ENCODE peak calls at places on chromosomes 7 and 10, in six cellular contexts. E is Calu3, X is NCI-H82, B is cardiac septum, O is naive B cell, J is HFF-Myc. Y is an unnamed sample.

GRCh38 chr7:157250605-157251228 is 86.1 kb upstream of the DNAJB6 start:
- DNase-seq in E (peak; percentile 61), X (peak; percentile 72), B (no peak), O (peak; percentile 35), J (peak; percentile 39), Y (no peak)

GRCh38 chr7:13017325-13017853 is 330.0 kb downstream of the ARL4A start:
- DNase-seq in E (no peak), X (peak; percentile 5), B (no peak), O (no peak), J (no peak), Y (peak; percentile 51)

GRCh38 chr10:27190508-27190907 is 35.4 kb downstream of the MASTL start:
- DNase-seq in E (no peak), X (no peak), B (no peak), O (no peak), J (no peak), Y (no peak)

GRCh38 chr10:132652446-132652845 is 114.9 kb downstream of the INPP5A start:
- DNase-seq in E (no peak), X (no peak), B (peak; percentile 14), O (no peak), J (no peak), Y (no peak)

GRCh38 chr10:100714566-100714950 is 30.8 kb upstream of the PAX2 start:
- DNase-seq in E (no peak), X (no peak), B (no peak), O (no peak), J (no peak), Y (no peak)

GRCh38 chr7:112668561-112668960 is 121.6 kb downstream of the TMEM168 start:
- DNase-seq in E (no peak), X (no peak), B (no peak), O (no peak), J (no peak), Y (no peak)

GRCh38 chr10:54843085-54843646 is 42.1 kb upstream of the PCDH15 start:
- DNase-seq in E (no peak), X (no peak), B (no peak), O (no peak), J (no peak), Y (no peak)

GRCh38 chr10:87053121-87053520 is 33.0 kb downstream of the FAM25A start:
- DNase-seq in E (no peak), X (no peak), B (no peak), O (no peak), J (no peak), Y (no peak)

GRCh38 chr10:14184841-14185500 is 145.8 kb downstream of the FRMD4A start:
- DNase-seq in E (no peak), X (no peak), B (no peak), O (peak; percentile 73), J (no peak), Y (no peak)

GRCh38 chr7:52100-52499 is 140.3 kb upstream of the FAM20C start:
- DNase-seq in E (no peak), X (no peak), B (no peak), O (no peak), J (no peak), Y (no peak)

GRCh38 chr7:41887446-41887845 is 184.6 kb upstream of the INHBA start:
- DNase-seq in E (no peak), X (no peak), B (no peak), O (no peak), J (no peak), Y (no peak)

GRCh38 chr10:102335184-102335583 is 60.3 kb upstream of the NFKB2 start:
- DNase-seq in E (no peak), X (no peak), B (no peak), O (no peak), J (no peak), Y (no peak)

GRCh38 chr7:128247640-128248194 is 6.6 kb downstream of the LEP start:
- DNase-seq in E (peak; percentile 46), X (peak; percentile 10), B (no peak), O (no peak), J (no peak), Y (no peak)

GRCh38 chr10:111360260-111360925 is 283.6 kb downstream of the ADRA2A start:
- DNase-seq in E (peak; percentile 59), X (peak; percentile 81), B (no peak), O (no peak), J (no peak), Y (peak; percentile 4)

GRCh38 chr7:75995052-75995471 is 667 bp upstream of the TMEM120A start:
- DNase-seq in E (no peak), X (peak; percentile 33), B (no peak), O (no peak), J (no peak), Y (no peak)

GRCh38 chr7:143229054-143229790 is 7.4 kb downstream of the TAS2R40 start:
- DNase-seq in E (no peak), X (peak; percentile 28), B (no peak), O (no peak), J (no peak), Y (no peak)

GRCh38 chr10:59808896-59809643 is 55.8 kb upstream of the MRLN start:
- DNase-seq in E (peak; percentile 87), X (peak; percentile 87), B (no peak), O (peak; percentile 48), J (peak; percentile 22), Y (peak; percentile 52)

GRCh38 chr7:23275906-23276305 is 23.2 kb upstream of the MALSU1 start:
- DNase-seq in E (no peak), X (no peak), B (no peak), O (no peak), J (no peak), Y (no peak)

GRCh38 chr7:129427646-129428045 is 6.6 kb upstream of the STRIP2 start:
- DNase-seq in E (no peak), X (no peak), B (no peak), O (no peak), J (no peak), Y (no peak)

GRCh38 chr10:67818323-67818722 is 19.7 kb downstream of the DNAJC12 start:
- DNase-seq in E (peak; percentile 65), X (no peak), B (no peak), O (no peak), J (peak; percentile 27), Y (no peak)

GRCh38 chr10:29387269-29387668 is 98.4 kb downstream of the LYZL1 start:
- DNase-seq in E (no peak), X (no peak), B (no peak), O (no peak), J (no peak), Y (no peak)

GRCh38 chr7:79377097-79377496 is 76.4 kb downstream of the MAGI2 start:
- DNase-seq in E (no peak), X (no peak), B (no peak), O (no peak), J (no peak), Y (no peak)

GRCh38 chr7:70618020-70618551 is 513.9 kb upstream of the GALNT17 start:
- DNase-seq in E (no peak), X (peak; percentile 30), B (no peak), O (no peak), J (no peak), Y (no peak)

GRCh38 chr7:109295158-109295557 is 725.5 kb downstream of the DNAJB9 start:
- DNase-seq in E (no peak), X (no peak), B (no peak), O (no peak), J (no peak), Y (no peak)

GRCh38 chr7:151459726-151460473 is 20.0 kb upstream of the CRYGN start:
- DNase-seq in E (peak; percentile 51), X (peak; percentile 76), B (peak; percentile 87), O (no peak), J (peak; percentile 82), Y (peak; percentile 77)

GRCh38 chr7:30997316-30997715 is 33.6 kb downstream of the GHRHR start:
- DNase-seq in E (no peak), X (no peak), B (no peak), O (no peak), J (no peak), Y (no peak)

GRCh38 chr10:133179651-133180050 is 19.6 kb downstream of the KNDC1 start:
- DNase-seq in E (no peak), X (no peak), B (no peak), O (no peak), J (no peak), Y (no peak)

GRCh38 chr7:135258585-135258984 is 24.9 kb downstream of the STRA8 start:
- DNase-seq in E (no peak), X (no peak), B (peak; percentile 61), O (no peak), J (no peak), Y (no peak)

GRCh38 chr7:86643478-86644281 is at the start of gene GRM3:
- DNase-seq in E (no peak), X (peak; percentile 77), B (no peak), O (no peak), J (no peak), Y (no peak)

GRCh38 chr7:10940748-10941358 is 32.8 kb upstream of the PHF14 start:
- DNase-seq in E (no peak), X (no peak), B (no peak), O (peak; percentile 29), J (no peak), Y (peak; percentile 4)

GRCh38 chr7:37234928-37235327 is 213.7 kb downstream of the ELMO1 start:
- DNase-seq in E (peak; percentile 43), X (peak; percentile 56), B (no peak), O (peak; percentile 20), J (no peak), Y (peak; percentile 33)

GRCh38 chr7:110522061-110522750 is 568.7 kb upstream of the LRRN3 start:
- DNase-seq in E (no peak), X (peak; percentile 82), B (no peak), O (no peak), J (no peak), Y (no peak)

GRCh38 chr7:41656357-41656756 is 46.5 kb downstream of the INHBA start:
- DNase-seq in E (no peak), X (no peak), B (no peak), O (no peak), J (peak; percentile 78), Y (no peak)

GRCh38 chr7:4886671-4887070 is 3.2 kb upstream of the RADIL start:
- DNase-seq in E (no peak), X (no peak), B (no peak), O (no peak), J (no peak), Y (no peak)

GRCh38 chr7:98368721-98369120 is 32.2 kb downstream of the BAIAP2L1 start:
- DNase-seq in E (no peak), X (no peak), B (no peak), O (no peak), J (no peak), Y (no peak)

Y was measured in H54.